ENCODE peak calls at places on chromosomes 4 and X, in six cellular contexts. X, O, C, H, J and V are unnamed samples.

GRCh38 chr4:105909699-105910340 is 14.5 kb downstream of the NPNT start:
- DNase-seq in X (no peak), O (no peak), C (no peak), H (no peak), J (no peak), V (no peak)

GRCh38 chr4:10057023-10057395 is 35.7 kb upstream of the SLC2A9 start:
- DNase-seq in X (peak), O (no peak), C (no peak), H (no peak), J (no peak), V (no peak)

GRCh38 chrX:139158256-139158655 is 372.3 kb upstream of the F9 start:
- DNase-seq in X (no peak), O (no peak), C (no peak), H (no peak), J (no peak), V (no peak)

GRCh38 chr4:2432991-2433530 is 14.3 kb downstream of the CFAP99 start:
- DNase-seq in X (no peak), O (no peak), C (no peak), H (no peak), J (no peak), V (no peak)

GRCh38 chrX:95484781-95485180 is 1199.9 kb upstream of the DIAPH2 start:
- DNase-seq in X (no peak), O (no peak), C (no peak), H (no peak), J (no peak), V (no peak)

GRCh38 chr4:124431663-124432192 is 280.8 kb downstream of the ANKRD50 start:
- DNase-seq in X (no peak), O (no peak), C (no peak), H (no peak), J (no peak), V (no peak)

GRCh38 chr4:24372915-24373314 is 211.4 kb downstream of the DHX15 start:
- DNase-seq in X (no peak), O (no peak), C (no peak), H (no peak), J (no peak), V (no peak)

GRCh38 chr4:87133183-87133582 is 87.2 kb downstream of the KLHL8 start:
- DNase-seq in X (no peak), O (no peak), C (no peak), H (no peak), J (no peak), V (no peak)

GRCh38 chr4:73836373-73837269 is at the start of gene CXCL6:
- DNase-seq in X (peak), O (no peak), C (no peak), H (no peak), J (no peak), V (no peak)

GRCh38 chr4:104989363-104989762 is 157.3 kb upstream of the TET2 start:
- DNase-seq in X (no peak), O (no peak), C (no peak), H (no peak), J (no peak), V (no peak)

GRCh38 chr4:3452376-3452775 is 10.6 kb downstream of the HGFAC start:
- DNase-seq in X (no peak), O (no peak), C (no peak), H (no peak), J (no peak), V (no peak)

GRCh38 chr4:17758459-17758858 is 23.0 kb downstream of the FAM184B start:
- DNase-seq in X (no peak), O (no peak), C (no peak), H (no peak), J (no peak), V (no peak)

GRCh38 chr4:73850261-73850970 is 2.7 kb upstream of the PF4V1 start:
- DNase-seq in X (no peak), O (no peak), C (no peak), H (no peak), J (no peak), V (no peak)

GRCh38 chrX:53190363-53190960 is 34.5 kb downstream of the KDM5C start:
- DNase-seq in X (peak), O (no peak), C (no peak), H (peak), J (no peak), V (no peak)

GRCh38 chr4:51853027-51853682 is 10.2 kb downstream of the DCUN1D4 start:
- DNase-seq in X (no peak), O (no peak), C (no peak), H (no peak), J (no peak), V (no peak)

GRCh38 chrX:19793471-19793870 is 93.9 kb downstream of the SH3KBP1 start:
- DNase-seq in X (no peak), O (no peak), C (no peak), H (no peak), J (no peak), V (no peak)

GRCh38 chr4:6851962-6852361 is 57.7 kb upstream of the TBC1D14 start:
- DNase-seq in X (no peak), O (no peak), C (no peak), H (no peak), J (no peak), V (no peak)

GRCh38 chr4:37682701-37683401 is 3.3 kb downstream of the RELL1 start:
- DNase-seq in X (no peak), O (no peak), C (peak), H (peak), J (no peak), V (no peak)

GRCh38 chrX:124940536-124940935 is 379.1 kb upstream of the TEX13C start:
- DNase-seq in X (no peak), O (no peak), C (no peak), H (no peak), J (no peak), V (no peak)

GRCh38 chrX:81286075-81286474 is 84.2 kb downstream of the SH3BGRL start:
- DNase-seq in X (no peak), O (no peak), C (no peak), H (no peak), J (no peak), V (no peak)

GRCh38 chrX:81280148-81280547 is 78.2 kb downstream of the SH3BGRL start:
- DNase-seq in X (peak), O (no peak), C (no peak), H (no peak), J (no peak), V (no peak)
- TF ChIP-seq CTCF in X (peak), O (no peak), C (no peak), H (peak), J (no peak), V (no peak)

DNA sequence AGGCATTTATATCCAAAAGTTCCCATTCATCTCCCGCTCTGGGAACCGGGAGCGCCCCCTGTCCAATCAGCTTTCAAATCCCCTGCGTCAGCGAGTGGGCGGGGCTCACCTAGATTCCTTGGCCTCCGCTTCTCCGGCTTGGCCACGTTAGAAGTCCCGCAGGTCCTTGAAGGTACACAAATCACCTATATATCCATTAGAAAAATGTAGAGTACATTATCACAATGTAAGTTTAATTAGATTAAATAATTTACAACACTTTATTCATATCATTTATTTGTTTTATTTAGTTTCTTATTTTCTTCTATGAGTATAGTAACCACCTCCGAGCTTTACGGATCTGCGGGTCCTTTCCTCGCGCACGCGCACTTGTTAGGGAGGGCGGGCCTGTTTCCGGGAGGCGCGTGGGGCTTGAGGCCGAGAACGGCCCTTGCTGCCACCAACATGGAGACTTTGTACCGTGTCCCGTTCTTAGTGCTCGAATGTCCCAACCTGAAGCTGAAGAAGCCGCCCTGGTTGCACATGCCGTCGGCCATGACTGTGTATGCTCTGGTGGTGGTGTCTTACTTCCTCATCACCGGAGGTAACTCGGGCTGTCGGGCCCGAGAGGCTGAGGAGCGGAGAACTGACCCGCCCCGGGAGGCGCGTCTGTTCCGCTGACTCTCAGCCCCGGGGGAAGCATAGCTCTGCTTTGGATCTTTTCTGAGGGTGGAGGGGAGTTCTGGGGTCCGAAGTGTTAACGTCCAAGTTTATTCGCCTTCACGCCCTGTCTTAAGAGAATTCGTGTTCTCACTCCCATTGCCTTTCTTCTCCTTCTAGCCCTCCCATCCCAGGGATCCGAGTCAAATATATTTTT is at the start of gene OSTC:
- DNase-seq in X (peak), O (peak), C (peak), H (peak), J (peak), V (peak)
- TF ChIP-seq CTCF in X (no peak), O (peak), C (peak), H (peak), J (peak), V (peak)

DNA sequence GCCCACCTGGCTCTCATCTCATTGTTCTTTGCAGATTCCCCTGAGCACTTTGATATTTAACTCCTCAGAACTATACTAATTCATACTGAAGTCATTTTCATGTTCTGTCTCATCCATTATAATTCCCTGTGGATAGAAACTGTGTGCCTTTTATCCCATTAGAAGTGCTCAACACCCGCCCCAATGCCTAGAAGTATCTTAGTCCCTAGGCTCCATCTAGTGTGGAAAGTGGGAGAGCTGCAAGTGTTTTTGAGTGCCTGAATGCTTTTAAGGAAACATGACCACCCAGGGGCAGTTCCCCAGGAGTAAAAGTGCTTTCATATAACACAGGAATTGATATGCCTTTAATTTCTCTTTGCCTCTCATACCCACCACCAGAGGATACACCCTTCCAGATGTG is 117.0 kb downstream of the CHRDL1 start:
- DNase-seq in X (no peak), O (no peak), C (no peak), H (no peak), J (no peak), V (no peak)
- TF ChIP-seq CTCF in X (no peak), O (no peak), C (no peak), H (no peak), J (no peak), V (no peak)

GRCh38 chrX:55161581-55161980 is 58.6 kb upstream of the PAGE5 start:
- DNase-seq in X (no peak), O (no peak), C (no peak), H (no peak), J (no peak), V (no peak)

GRCh38 chrX:55163171-55163570 is 57.0 kb upstream of the PAGE5 start:
- DNase-seq in X (no peak), O (no peak), C (no peak), H (no peak), J (no peak), V (no peak)

GRCh38 chrX:55159556-55159955 is 60.6 kb upstream of the PAGE5 start:
- DNase-seq in X (no peak), O (no peak), C (no peak), H (no peak), J (no peak), V (no peak)

DNA sequence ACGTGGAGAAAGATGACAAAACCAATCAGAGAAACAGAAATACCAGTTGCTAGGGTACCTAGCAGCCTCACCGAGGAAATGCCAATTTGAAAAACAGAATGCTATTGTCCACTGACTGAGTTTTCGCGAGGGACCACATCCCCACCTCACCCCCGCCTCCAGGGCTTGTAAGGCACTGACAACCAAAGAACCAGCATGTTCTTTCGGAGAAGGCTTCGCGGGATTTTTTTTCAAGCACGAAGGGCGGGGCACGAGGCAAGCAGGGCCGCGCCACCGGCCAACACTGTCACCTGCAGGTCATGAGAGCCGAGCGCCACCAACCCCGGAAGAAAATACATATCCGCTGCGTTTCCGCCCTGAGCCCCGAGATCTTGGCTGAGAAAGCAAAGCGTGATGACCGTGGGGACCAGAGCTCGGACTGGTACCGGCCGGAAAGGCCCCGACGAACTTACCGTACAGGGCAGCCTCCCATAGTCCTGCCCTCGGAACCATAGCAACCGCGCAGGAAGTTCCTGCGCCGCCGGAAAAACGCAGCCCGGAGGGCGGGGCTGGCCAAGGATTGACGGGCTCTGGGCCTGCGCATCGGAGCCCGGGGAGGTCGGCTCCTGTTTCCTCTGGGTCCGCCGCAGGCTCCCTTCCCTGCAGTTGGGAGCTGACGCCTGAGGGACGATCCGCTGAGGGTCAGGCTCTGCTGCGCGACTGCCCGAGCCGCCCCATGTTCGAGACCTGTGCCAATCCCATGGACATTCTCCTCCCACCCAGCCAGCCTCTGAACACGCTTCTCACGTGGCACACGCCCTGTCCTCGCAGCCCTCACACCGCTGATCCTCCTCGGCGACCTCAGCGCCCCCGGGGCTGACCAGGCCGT is 59.2 kb upstream of the PAGE5 start:
- DNase-seq in X (peak), O (peak), C (peak), H (peak), J (peak), V (peak)
- TF ChIP-seq CTCF in X (peak), O (no peak), C (peak), H (peak), J (peak), V (peak)

DNA sequence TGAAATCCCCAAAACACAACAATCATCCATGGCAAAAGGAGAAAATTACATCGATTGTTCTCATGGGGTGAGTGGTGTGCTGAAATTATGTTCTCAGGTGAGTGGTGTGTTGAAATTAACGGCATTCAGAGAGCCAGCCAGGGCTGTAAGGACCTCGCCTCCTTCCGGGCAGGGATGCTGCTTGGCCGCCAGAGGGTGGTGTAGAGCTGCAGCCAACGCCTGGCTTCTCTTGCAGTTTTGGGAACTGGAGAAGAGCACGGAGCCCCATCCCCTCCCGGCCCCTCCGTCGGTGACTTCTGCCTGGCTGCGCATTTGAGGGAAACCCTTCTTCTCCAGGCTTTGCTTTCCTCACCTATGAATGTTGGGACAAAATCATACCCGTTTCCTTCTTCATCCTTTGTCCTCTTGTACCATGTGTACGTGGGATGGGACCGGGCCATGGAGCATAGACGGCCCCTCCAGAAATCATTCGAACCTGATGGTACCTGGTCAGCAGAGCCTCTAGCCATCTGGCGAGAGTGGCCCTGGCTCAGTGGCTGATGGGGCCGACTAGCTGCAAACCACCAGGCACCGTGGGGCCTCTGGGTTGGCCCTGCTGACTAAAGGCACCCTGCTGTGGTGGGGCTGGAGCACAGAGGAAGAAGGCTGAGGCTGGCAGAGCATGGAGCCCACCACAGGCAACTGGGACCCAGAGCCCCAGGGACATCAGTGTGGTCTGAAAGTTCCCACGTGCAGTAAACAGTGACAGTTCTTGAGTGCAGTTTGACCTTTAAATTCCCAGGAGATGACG is 28.4 kb downstream of the TRMT44 start:
- DNase-seq in X (peak), O (peak), C (peak), H (peak), J (peak), V (peak)
- TF ChIP-seq CTCF in X (no peak), O (peak), C (peak), H (peak), J (peak), V (peak)